ENCODE peak calls at places on chromosomes 16 and 17, in seven cellular contexts. O is mesendoderm, J is H1, E is IMR-90, Q is H9, V is trophoblast cell, K is mesenchymal stem cell. D is an unnamed sample.

GRCh38 chr17:1002412-1002753 is 5.5 kb downstream of the TIMM22 start:
- DNase-seq in O (no peak), J (no peak), E (peak), Q (no peak), V (peak), K (peak), D (no peak)

GRCh38 chr17:22517716-22518115 is 825.4 kb downstream of the KCNJ18 start:
- DNase-seq in O (no peak), J (no peak), E (no peak), Q (no peak), V (no peak), K (no peak), D (no peak)

GRCh38 chr16:85640254-85640558 is 27.1 kb downstream of the GSE1 start:
- DNase-seq in O (no peak), J (no peak), E (no peak), Q (no peak), V (peak), K (no peak), D (no peak)

GRCh38 chr16:10761388-10761787 is 17.7 kb downstream of the NUBP1 start:
- DNase-seq in O (no peak), J (no peak), E (no peak), Q (no peak), V (no peak), K (no peak), D (no peak)

GRCh38 chr17:1039511-1040215 is 42.7 kb downstream of the TIMM22 start:
- DNase-seq in O (peak), J (no peak), E (no peak), Q (peak), V (peak), K (no peak), D (no peak)

GRCh38 chr17:18860161-18860972 is 2.4 kb downstream of the PRPSAP2 start:
- DNase-seq in O (no peak), J (no peak), E (peak), Q (no peak), V (no peak), K (peak), D (no peak)

GRCh38 chr17:327296-327695 is 25.3 kb downstream of the RPH3AL start:
- DNase-seq in O (no peak), J (no peak), E (no peak), Q (peak), V (no peak), K (no peak), D (no peak)

GRCh38 chr17:78168906-78169793 is 769 bp downstream of the SYNGR2 start:
- DNase-seq in O (peak), J (no peak), E (peak), Q (peak), V (peak), K (peak), D (no peak)

GRCh38 chr16:57858635-57859034 is 56.3 kb upstream of the KIFC3 start:
- DNase-seq in O (no peak), J (no peak), E (no peak), Q (no peak), V (no peak), K (no peak), D (no peak)

GRCh38 chr17:41327411-41328120 is 12.1 kb upstream of the KRTAP17-1 start:
- DNase-seq in O (no peak), J (no peak), E (no peak), Q (no peak), V (no peak), K (no peak), D (no peak)

GRCh38 chr17:79082311-79083190 is 7.9 kb downstream of the ENGASE start:
- DNase-seq in O (peak), J (no peak), E (peak), Q (peak), V (peak), K (peak), D (peak)

GRCh38 chr17:64781810-64782555 is 119.9 kb upstream of the SMURF2 start:
- DNase-seq in O (no peak), J (no peak), E (no peak), Q (no peak), V (no peak), K (no peak), D (no peak)

DNA sequence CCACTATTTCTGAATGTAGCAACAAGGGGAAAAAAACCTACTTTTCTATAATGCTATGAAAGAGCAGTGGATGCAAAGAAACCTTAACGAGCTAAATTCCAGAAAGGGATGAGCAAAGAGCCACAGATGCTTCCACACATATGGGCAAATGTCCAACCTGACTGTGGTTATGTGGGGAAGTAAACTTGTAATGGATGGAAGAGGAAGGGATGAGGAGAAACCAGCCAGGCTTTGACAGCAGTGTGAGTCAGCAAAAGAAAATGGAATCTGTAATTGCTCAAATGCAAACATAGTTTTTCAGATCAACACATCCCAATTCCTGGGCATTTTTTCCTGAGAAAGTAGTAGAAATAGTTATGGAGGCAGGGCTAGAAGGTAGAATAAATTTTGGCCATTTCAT is 204.8 kb upstream of the CPHXL start:
- DNase-seq in O (no peak), J (no peak), E (peak), Q (no peak), V (no peak), K (peak), D (no peak)
- H2AK5ac ChIP-seq in O (no peak), J (no peak), E (no peak), Q (no peak), V (no peak), K (no peak), D (no peak)

GRCh38 chr17:10744509-10745000 is 14.7 kb upstream of the TMEM220 start:
- DNase-seq in O (no peak), J (no peak), E (no peak), Q (no peak), V (no peak), K (no peak), D (no peak)
- H2AK5ac ChIP-seq in O (no peak), J (no peak), E (no peak), Q (no peak), V (no peak), K (no peak), D (no peak)

DNA sequence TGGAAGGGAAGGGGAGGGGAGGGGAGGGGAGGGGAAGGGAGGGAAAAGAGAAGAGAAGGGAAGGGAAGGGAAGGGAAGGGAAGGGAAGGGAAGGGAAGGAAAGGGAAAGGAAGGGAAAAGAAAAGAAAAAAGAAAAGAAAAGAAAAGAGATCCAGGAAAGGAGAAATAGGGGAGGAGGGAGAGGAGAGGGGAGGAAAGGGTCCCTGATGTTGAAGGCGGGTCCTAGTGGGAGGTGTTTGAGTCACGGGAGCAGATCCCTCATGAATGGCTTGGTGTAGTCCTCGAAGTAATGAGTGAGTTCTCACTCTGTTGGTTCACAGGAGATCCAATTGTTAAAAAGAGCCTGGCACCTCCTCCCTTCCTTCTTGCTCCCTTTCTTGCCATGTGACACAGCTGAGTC is 6.9 kb upstream of the USP31 start:
- DNase-seq in O (no peak), J (no peak), E (no peak), Q (no peak), V (no peak), K (no peak), D (no peak)
- H2AK5ac ChIP-seq in O (no peak), J (no peak), E (no peak), Q (no peak), V (no peak), K (no peak), D (no peak)

GRCh38 chr16:23742761-23743160 is 12.1 kb upstream of the CHP2 start:
- DNase-seq in O (peak), J (no peak), E (no peak), Q (no peak), V (peak), K (no peak), D (no peak)
- H2AK5ac ChIP-seq in O (no peak), J (no peak), E (no peak), Q (no peak), V (no peak), K (no peak), D (no peak)

DNA sequence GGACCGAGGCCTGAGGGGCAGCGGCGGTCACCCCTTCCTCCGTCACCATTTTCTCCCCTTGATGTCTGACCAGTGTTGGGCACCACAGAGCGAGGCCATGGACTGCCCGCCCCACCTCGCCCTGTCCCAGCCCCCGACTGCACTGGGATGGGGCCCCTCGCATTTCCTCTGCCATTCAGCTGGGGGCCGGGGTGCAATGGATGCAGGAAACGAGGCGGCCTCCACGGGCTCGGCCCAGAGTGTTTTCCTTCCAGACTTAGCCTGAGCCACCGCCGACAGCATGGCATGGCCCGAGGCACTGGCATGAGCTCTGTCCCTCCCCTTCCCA is 44.6 kb upstream of the ZC3H18 start:
- DNase-seq in O (no peak), J (no peak), E (no peak), Q (no peak), V (no peak), K (no peak), D (no peak)
- H2AK5ac ChIP-seq in O (no peak), J (no peak), E (no peak), Q (no peak), V (no peak), K (no peak), D (peak)

GRCh38 chr16:567362-568256 is 804 bp downstream of the NHLRC4 start:
- DNase-seq in O (no peak), J (no peak), E (no peak), Q (no peak), V (no peak), K (no peak), D (no peak)
- H2AK5ac ChIP-seq in O (no peak), J (peak), E (peak), Q (no peak), V (peak), K (peak), D (peak)

D was measured in neuronal stem cell.